ENCODE peak calls at places on chromosomes 7 and 10, in six cellular contexts. R is astrocyte, G is colonic mucosa, I is tibial artery, P is AG10803, K is IMR-90. M is an unnamed sample.

GRCh38 chr10:14356921-14357320 is 26.2 kb upstream of the FRMD4A start:
- DNase-seq in P (peak; percentile 55), R (peak; percentile 90), G (no peak), K (peak; percentile 56), I (no peak), M (peak; percentile 7)

GRCh38 chr10:33657154-33657900 is 322.9 kb upstream of the NRP1 start:
- DNase-seq in R (peak; percentile 6), P (no peak), I (no peak), K (peak; percentile 31), G (no peak), M (no peak)

GRCh38 chr7:501526-501925 is 18.1 kb downstream of the PDGFA start:
- DNase-seq in K (no peak), R (no peak), I (no peak), P (no peak), G (no peak), M (no peak)

GRCh38 chr7:18019562-18019961 is 8.1 kb downstream of the PRPS1L1 start:
- DNase-seq in R (peak; percentile 83), P (peak; percentile 65), K (peak; percentile 72), G (no peak), I (no peak), M (peak; percentile 78)

GRCh38 chr10:122660696-122661095 is 39.0 kb downstream of the C10orf120 start:
- DNase-seq in K (no peak), P (no peak), I (no peak), R (no peak), G (no peak), M (no peak)

GRCh38 chr7:120873367-120873766 is 15.4 kb upstream of the TSPAN12 start:
- DNase-seq in R (no peak), K (no peak), I (no peak), P (no peak), G (no peak), M (no peak)

GRCh38 chr7:75798770-75799169 is 14.8 kb downstream of the CCL24 start:
- DNase-seq in R (no peak), K (no peak), P (no peak), I (no peak), G (peak; percentile 48), M (no peak)

GRCh38 chr7:97006146-97006950 is 995 bp downstream of the DLX6 start:
- DNase-seq in I (no peak), K (peak; percentile 1), P (no peak), G (no peak), R (peak; percentile 1), M (no peak)

GRCh38 chr7:34837316-34837715 is 179.3 kb downstream of the NPSR1 start:
- DNase-seq in I (no peak), R (no peak), K (no peak), P (no peak), G (no peak), M (no peak)

GRCh38 chr7:84022009-84022408 is 172.6 kb downstream of the SEMA3A start:
- DNase-seq in K (no peak), R (no peak), G (no peak), I (no peak), P (no peak), M (no peak)

GRCh38 chr10:100370561-100370975 is 23.5 kb downstream of the SCD start:
- DNase-seq in P (peak; percentile 65), K (peak; percentile 27), G (peak; percentile 73), R (no peak), I (peak; percentile 38), M (peak; percentile 88)

GRCh38 chr7:34734786-34735185 is 76.8 kb downstream of the NPSR1 start:
- DNase-seq in K (no peak), P (no peak), G (no peak), R (no peak), I (no peak), M (no peak)

GRCh38 chr7:142516038-142516501 is 233.2 kb upstream of the PRSS1 start:
- DNase-seq in I (no peak), G (peak; percentile 60), P (peak; percentile 72), R (peak; percentile 45), K (peak; percentile 72), M (peak; percentile 65)

GRCh38 chr7:134293029-134293740 is 23.5 kb downstream of the SLC35B4 start:
- DNase-seq in I (peak; percentile 48), R (no peak), K (no peak), P (no peak), G (peak; percentile 22), M (no peak)

GRCh38 chr10:50552771-50553535 is 70.8 kb downstream of the SGMS1 start:
- DNase-seq in G (peak; percentile 49), R (peak; percentile 41), I (no peak), K (peak; percentile 36), P (peak; percentile 51), M (peak; percentile 27)

GRCh38 chr7:36652431-36652830 is 71.9 kb downstream of the AOAH start:
- DNase-seq in G (no peak), I (no peak), K (peak; percentile 11), R (no peak), P (no peak), M (no peak)

GRCh38 chr10:51250278-51250914 is 176.1 kb downstream of the PRKG1 start:
- DNase-seq in K (no peak), P (no peak), R (no peak), G (no peak), I (no peak), M (no peak)

GRCh38 chr7:45919231-45919825 is 1.7 kb downstream of the IGFBP3 start:
- DNase-seq in P (no peak), R (no peak), I (no peak), K (no peak), G (no peak), M (no peak)

GRCh38 chr10:14265709-14266108 is 65.0 kb downstream of the FRMD4A start:
- DNase-seq in R (no peak), I (no peak), K (no peak), P (no peak), G (no peak), M (no peak)

GRCh38 chr10:95286707-95287106 is 4.1 kb downstream of the PDLIM1 start:
- DNase-seq in R (no peak), K (no peak), G (no peak), I (no peak), P (no peak), M (no peak)

GRCh38 chr10:95288273-95288672 is 2.5 kb downstream of the PDLIM1 start:
- DNase-seq in K (no peak), G (no peak), I (no peak), R (no peak), P (no peak), M (no peak)

GRCh38 chr10:95285556-95285955 is 5.2 kb downstream of the PDLIM1 start:
- DNase-seq in R (no peak), K (no peak), G (no peak), I (no peak), P (no peak), M (no peak)

GRCh38 chr10:95289003-95289920 is 1.5 kb downstream of the PDLIM1 start:
- DNase-seq in P (peak; percentile 57), I (no peak), G (peak; percentile 68), K (no peak), R (no peak), M (no peak)

DNA sequence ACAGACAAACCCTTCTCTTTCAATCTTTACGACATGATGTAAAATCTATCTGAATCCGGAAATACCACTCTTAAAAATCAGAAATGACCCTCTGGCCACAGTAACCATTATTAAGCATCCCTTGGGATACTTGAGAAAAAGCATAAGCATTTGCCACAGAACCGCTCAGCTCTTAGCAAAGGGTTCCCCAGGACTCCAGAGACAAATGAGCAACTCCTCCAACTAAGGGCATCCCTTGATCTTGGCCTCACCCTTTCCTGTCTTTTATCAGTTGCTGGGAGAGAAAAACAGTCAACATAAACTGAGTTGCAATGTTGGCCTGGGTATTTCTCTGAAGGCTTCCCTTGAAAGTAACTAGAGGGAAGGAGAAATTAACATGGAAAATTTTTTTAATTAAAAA is 3.5 kb downstream of the PDLIM1 start:
- DNase-seq in R (no peak), P (peak; percentile 47), K (no peak), G (no peak), I (no peak), M (no peak)
- H3K4me3 ChIP-seq in R (no peak overlapping the region), P (no peak overlapping the region), K (no peak overlapping the region), G (no peak overlapping the region), I (peak overlapping the region; percentile 89), M (no peak overlapping the region)

GRCh38 chr10:73552819-73553218 is 38.3 kb downstream of the USP54 start:
- DNase-seq in R (no peak), P (no peak), K (no peak), I (no peak), G (no peak), M (no peak)
- TF ChIP-seq CTCF in R (no peak), P (no peak), K (no peak), I (no peak), G (no peak), M (no peak)

GRCh38 chr10:126670056-126670743 is at the start of gene C10orf90:
- DNase-seq in R (no peak), G (no peak), I (no peak), K (no peak), P (no peak), M (no peak)

GRCh38 chr10:126670886-126671285 is 393 bp upstream of the C10orf90 start:
- DNase-seq in R (no peak), P (no peak), K (no peak), I (no peak), G (no peak), M (no peak)

GRCh38 chr10:126669188-126669587 is 1.3 kb downstream of the C10orf90 start:
- DNase-seq in P (no peak), I (no peak), G (no peak), R (no peak), K (no peak), M (no peak)

GRCh38 chr10:126668505-126668904 is 2.0 kb downstream of the C10orf90 start:
- DNase-seq in P (no peak), K (no peak), G (no peak), I (no peak), R (no peak), M (no peak)

DNA sequence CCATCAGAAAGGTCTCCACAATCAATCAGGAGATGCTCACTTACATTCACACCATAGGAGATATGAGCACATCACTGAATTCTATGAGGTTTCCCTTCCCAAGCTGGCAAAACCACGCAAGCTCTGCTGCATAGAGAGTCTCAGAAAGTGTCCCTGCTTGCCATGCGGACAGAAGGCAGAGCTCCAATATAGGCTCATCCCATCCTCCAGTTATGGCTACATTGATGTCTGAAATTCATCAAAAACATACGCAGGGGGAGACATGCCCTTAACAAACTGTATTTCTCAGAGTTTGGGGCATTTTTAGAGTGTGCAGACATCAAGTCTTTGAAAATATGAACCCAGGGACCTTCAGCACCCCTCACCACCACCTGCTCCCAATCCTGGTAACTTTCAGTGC is 2.9 kb downstream of the C10orf90 start:
- DNase-seq in I (no peak), R (no peak), G (no peak), P (no peak), K (no peak), M (no peak)
- H3K4me3 ChIP-seq in I (no peak overlapping the region), R (no peak overlapping the region), G (no peak overlapping the region), P (no peak overlapping the region), K (no peak overlapping the region), M (no peak overlapping the region)

GRCh38 chr7:106916689-106917088 is 51.6 kb downstream of the PIK3CG start:
- DNase-seq in R (peak; percentile 21), K (peak; percentile 15), P (peak; percentile 51), I (no peak), G (no peak), M (no peak)

GRCh38 chr7:106914018-106914607 is 49.0 kb downstream of the PIK3CG start:
- DNase-seq in I (no peak), R (no peak), K (no peak), G (no peak), P (no peak), M (no peak)

GRCh38 chr7:106911959-106912358 is 46.9 kb downstream of the PIK3CG start:
- DNase-seq in R (no peak), I (no peak), G (no peak), P (no peak), K (no peak), M (no peak)

GRCh38 chr7:106915873-106916272 is 50.8 kb downstream of the PIK3CG start:
- DNase-seq in K (no peak), R (no peak), P (no peak), G (no peak), I (no peak), M (no peak)

GRCh38 chr7:106915407-106915806 is 50.3 kb downstream of the PIK3CG start:
- DNase-seq in R (no peak), K (no peak), G (no peak), I (no peak), P (no peak), M (no peak)
- TF ChIP-seq CTCF in R (no peak), K (no peak), G (no peak), I (no peak), P (no peak), M (no peak)